ENCODE peak calls at places on chromosomes 11 and 22, in five cellular contexts. P is transverse colon, X is HCT116, J is GM23338, T is spleen. H is an unnamed sample.

GRCh38 chr11:106619320-106619990 is 398.8 kb downstream of the GUCY1A2 start:
- DNase-seq in T (no peak), J (no peak), X (no peak), P (no peak), H (no peak)

GRCh38 chr11:61797263-61797944 is 4.7 kb downstream of the FEN1 start:
- DNase-seq in P (peak; percentile 83), X (peak; percentile 76), T (peak; percentile 76), J (peak; percentile 85), H (peak; percentile 79)

GRCh38 chr11:12070446-12071267 is 39.7 kb upstream of the MICAL2 start:
- DNase-seq in X (no peak), J (no peak), P (peak; percentile 35), T (no peak), H (no peak)

GRCh38 chr22:42807185-42807584 is 49.9 kb downstream of the ARFGAP3 start:
- DNase-seq in T (no peak), J (no peak), X (no peak), P (no peak), H (peak; percentile 41)

GRCh38 chr22:17540481-17540880 is 22.8 kb upstream of the SLC25A18 start:
- DNase-seq in P (no peak), T (no peak), X (no peak), J (peak; percentile 60), H (no peak)

GRCh38 chr11:73383249-73384126 is 7.3 kb downstream of the RELT start:
- DNase-seq in P (peak; percentile 27), J (no peak), X (no peak), T (no peak), H (no peak)

GRCh38 chr11:73907191-73907590 is 30.4 kb downstream of the PAAF1 start:
- DNase-seq in X (peak; percentile 7), T (no peak), J (peak; percentile 9), P (no peak), H (no peak)

GRCh38 chr11:78189851-78190250 is 1.1 kb downstream of the USP35 start:
- DNase-seq in P (no peak), X (no peak), J (no peak), T (peak; percentile 77), H (no peak)

GRCh38 chr22:22060200-22061084 is 77.9 kb upstream of the TOP3B start:
- DNase-seq in T (peak; percentile 95), J (peak; percentile 88), P (peak; percentile 44), X (peak; percentile 22), H (no peak)

GRCh38 chr11:110298298-110298765 is 1.9 kb upstream of the RDX start:
- DNase-seq in J (no peak), X (no peak), T (no peak), P (no peak), H (no peak)

GRCh38 chr22:20111689-20112622 is 3.9 kb upstream of the RANBP1 start:
- DNase-seq in P (no peak), X (no peak), J (no peak), T (peak; percentile 59), H (no peak)

GRCh38 chr11:118918128-118918685 is 7.5 kb downstream of the BCL9L start:
- DNase-seq in T (peak; percentile 80), P (peak; percentile 92), J (peak; percentile 85), X (no peak), H (peak; percentile 88)

GRCh38 chr11:9228086-9228485 is 37.1 kb downstream of the DENND5A start:
- DNase-seq in T (no peak), X (no peak), J (peak; percentile 30), P (no peak), H (no peak)

GRCh38 chr22:43042101-43042780 is 27.3 kb upstream of the PACSIN2 start:
- DNase-seq in J (no peak), X (no peak), T (no peak), P (no peak), H (no peak)

GRCh38 chr11:17974246-17974645 is 38.6 kb downstream of the SERGEF start:
- DNase-seq in J (no peak), T (no peak), P (no peak), X (no peak), H (no peak)

GRCh38 chr22:36405671-36406070 is 17.9 kb upstream of the MYH9 start:
- DNase-seq in T (peak; percentile 92), P (peak; percentile 56), X (no peak), J (no peak), H (no peak)

GRCh38 chr11:3021125-3021524 is 29.0 kb upstream of the NAP1L4 start:
- DNase-seq in P (peak; percentile 61), T (no peak), X (peak; percentile 31), J (peak; percentile 78), H (no peak)

GRCh38 chr22:19565921-19566598 is 41.9 kb upstream of the CLDN5 start:
- DNase-seq in J (no peak), X (no peak), P (no peak), T (no peak), H (no peak)

GRCh38 chr22:41916745-41917358 is 2.0 kb upstream of the SHISA8 start:
- DNase-seq in P (no peak), T (peak; percentile 68), X (no peak), J (no peak), H (no peak)

GRCh38 chr11:124602751-124603150 is 8.5 kb upstream of the PANX3 start:
- DNase-seq in X (no peak), T (no peak), J (no peak), P (no peak), H (no peak)

GRCh38 chr11:64659417-64660144 is 63.4 kb downstream of the NRXN2 start:
- DNase-seq in J (no peak), X (peak; percentile 81), P (no peak), T (no peak), H (no peak)

GRCh38 chr11:65420506-65421203 is 1.9 kb upstream of the NEAT1 start:
- DNase-seq in X (no peak), T (no peak), P (peak; percentile 10), J (no peak), H (no peak)

GRCh38 chr11:2806351-2807058 is 79.1 kb downstream of the CDKN1C start:
- DNase-seq in X (no peak), P (peak; percentile 7), J (no peak), T (peak; percentile 66), H (peak; percentile 26)

GRCh38 chr11:108672113-108672512 is 7.2 kb downstream of the DDX10 start:
- DNase-seq in X (no peak), J (peak; percentile 5), T (no peak), P (no peak), H (no peak)

GRCh38 chr11:78400701-78401100 is 16.9 kb downstream of the GAB2 start:
- DNase-seq in P (no peak), J (no peak), T (no peak), X (no peak), H (no peak)

GRCh38 chr11:61336171-61336935 is 3.3 kb downstream of the TKFC start:
- DNase-seq in T (peak; percentile 96), P (peak; percentile 86), X (peak; percentile 59), J (peak; percentile 93), H (peak; percentile 81)

GRCh38 chr22:49971232-49972162 is 10.9 kb downstream of the PIM3 start:
- DNase-seq in P (peak; percentile 92), J (peak; percentile 61), T (peak; percentile 94), X (no peak), H (peak; percentile 79)

GRCh38 chr22:49972163-49973017 is 11.8 kb downstream of the PIM3 start:
- DNase-seq in X (no peak), P (no peak), T (peak; percentile 81), J (no peak), H (peak; percentile 34)

GRCh38 chr22:49969751-49970527 is 9.4 kb downstream of the PIM3 start:
- DNase-seq in J (no peak), P (no peak), T (peak; percentile 80), X (no peak), H (no peak)

GRCh38 chr22:49968831-49969661 is 8.5 kb downstream of the PIM3 start:
- DNase-seq in X (no peak), T (peak; percentile 82), J (no peak), P (no peak), H (peak; percentile 49)

DNA sequence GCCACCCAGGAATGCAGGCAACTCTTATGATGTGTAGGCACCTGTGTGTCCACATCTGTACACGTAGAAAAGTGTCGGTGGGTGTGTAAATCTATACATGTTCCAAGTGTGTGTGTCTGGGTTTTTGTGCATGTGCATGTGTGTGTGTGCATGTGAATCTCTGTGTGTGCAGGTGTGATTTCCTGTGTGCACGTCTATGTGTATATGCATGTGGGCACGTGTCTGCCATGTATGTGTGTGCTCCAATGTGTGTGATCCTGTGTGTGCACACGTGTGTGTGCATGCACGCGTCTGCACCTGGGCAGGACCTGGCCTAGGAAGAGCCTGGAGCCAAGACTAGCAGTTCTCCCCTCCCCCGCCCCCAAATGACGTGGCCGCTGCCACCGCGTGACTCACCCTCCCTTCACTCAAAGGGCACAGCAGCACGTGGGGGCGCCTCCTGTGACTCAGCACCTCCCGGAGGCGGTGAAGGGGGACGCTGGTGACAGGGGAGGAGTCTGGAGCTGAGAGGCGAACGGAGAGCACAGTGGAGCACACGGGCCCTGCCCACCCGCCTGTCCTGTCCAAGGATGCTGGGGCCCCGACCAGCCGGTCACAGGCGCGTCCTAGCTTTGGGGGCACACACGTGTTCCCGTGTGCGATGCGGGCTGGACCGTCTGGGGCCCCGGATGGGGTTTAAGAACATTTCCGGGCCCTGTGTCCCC is 10.1 kb downstream of the PIM3 start:
- DNase-seq in T (peak; percentile 96), X (peak; percentile 98), P (peak; percentile 96), J (peak; percentile 87), H (peak; percentile 97)
- TF ChIP-seq POLR2AphosphoS5 in T (peak; percentile 94), X (peak; percentile 73), P (peak; percentile 89), J (peak; percentile 41), H (peak; percentile 93)

DNA sequence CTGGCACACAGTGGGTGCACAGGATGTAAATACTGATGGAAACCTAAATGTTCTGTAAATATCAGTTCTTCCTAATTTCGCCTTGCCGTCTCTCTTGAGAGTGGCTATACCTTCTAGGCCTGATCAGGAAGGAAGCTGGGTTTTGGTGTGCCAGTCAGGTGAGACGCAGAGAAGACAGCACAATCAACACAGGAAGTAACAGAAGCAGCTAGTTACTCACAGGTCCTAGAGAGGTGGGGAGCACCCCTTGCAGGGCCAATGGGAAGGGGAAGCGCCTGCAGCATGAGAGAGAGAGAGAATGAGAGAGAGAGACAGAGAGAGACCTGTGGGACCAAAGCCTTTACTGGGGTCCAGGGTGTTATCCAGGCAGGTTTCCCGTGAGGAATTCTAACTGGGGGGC is 80.8 kb downstream of the FBLN1 start:
- DNase-seq in T (peak; percentile 45), P (no peak), X (no peak), J (no peak), H (no peak)
- H3K27me3 ChIP-seq in T (no peaks in the 10 kb centered on the region), P (peaks cover 5% of the 10 kb centered on the region), X (no peaks in the 10 kb centered on the region), J (no peaks in the 10 kb centered on the region), H (no peaks in the 10 kb centered on the region)

DNA sequence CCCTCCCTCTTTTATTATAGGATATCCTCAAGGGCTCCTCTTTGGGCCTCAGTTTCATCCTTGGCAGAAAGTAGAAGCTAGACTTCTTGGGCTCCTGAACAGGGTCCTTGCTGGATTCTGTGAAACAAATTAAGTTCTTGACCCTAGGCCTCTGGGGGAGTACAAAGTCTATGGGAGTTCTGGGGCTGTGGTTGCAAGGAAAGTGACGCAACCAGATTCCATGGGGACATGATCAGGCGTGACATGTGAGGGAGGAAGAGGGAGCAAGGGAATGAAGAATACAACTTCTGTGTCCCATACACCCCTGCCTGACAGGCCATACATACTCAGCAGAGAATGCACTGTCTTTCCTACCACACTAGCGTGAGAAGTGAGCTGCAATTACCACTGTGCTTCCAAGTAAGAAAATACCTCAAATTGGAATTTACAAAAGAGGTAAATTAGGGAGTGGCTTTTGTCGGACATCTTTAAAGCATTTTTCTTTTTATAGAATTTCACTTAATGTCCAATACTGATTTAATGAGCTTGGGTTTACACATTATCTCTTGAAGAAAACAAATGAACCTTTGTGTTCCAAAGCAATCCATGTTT is 38.7 kb downstream of the LIMK2 start:
- DNase-seq in X (no peak), T (no peak), P (no peak), J (no peak), H (no peak)
- TF ChIP-seq POLR2AphosphoS5 in X (no peak), T (no peak), P (no peak), J (no peak), H (no peak)

GRCh38 chr11:43577566-43578264 is 102.8 kb upstream of the HSD17B12 start:
- DNase-seq in T (no peak), J (no peak), X (no peak), P (no peak), H (no peak)
- H3K27me3 ChIP-seq in T (peaks cover 82% of the 10 kb centered on the region), J (peaks cover 92% of the 10 kb centered on the region), X (peaks cover 7% of the 10 kb centered on the region), P (peaks cover 100% of the 10 kb centered on the region), H (peaks cover 100% of the 10 kb centered on the region)

GRCh38 chr11:111910637-111911562 is 670 bp downstream of the CRYAB start:
- DNase-seq in P (no peak), X (no peak), T (no peak), J (no peak), H (peak; percentile 85)
- TF ChIP-seq POLR2AphosphoS5 in P (no peak), X (no peak), T (no peak), J (no peak), H (peak; percentile 47)

H was measured in breast epithelium.